ENCODE peak calls at places on chromosomes 16 and 17, in seven cellular contexts. C is K562, A is GM12878, Q is HCT116, I is HepG2, G is SK-N-SH, V is H1. Y is an unnamed sample.
A peak's percentile ranks its signal among the peaks of the same experiment; 100 is the strongest.

GRCh38 chr17:19258371-19258770 is 21.2 kb downstream of the EPN2 start:
- DNase-seq in C (no peak), A (no peak), Q (no peak), I (no peak), G (no peak), V (no peak), Y (no peak)

GRCh38 chr17:28216032-28216431 is 103.0 kb upstream of the TMEM97 start:
- DNase-seq in C (no peak), A (no peak), Q (no peak), I (no peak), G (no peak), V (no peak), Y (no peak)

GRCh38 chr16:58499615-58500328 is at the start of gene NDRG4:
- DNase-seq in C (peak; percentile 41), A (no peak), Q (peak; percentile 83), I (peak; percentile 81), G (peak; percentile 93), V (peak; percentile 73), Y (no peak)

GRCh38 chr16:61862756-61863155 is 173.5 kb downstream of the CDH8 start:
- DNase-seq in C (no peak), A (no peak), Q (no peak), I (no peak), G (no peak), V (no peak), Y (no peak)

GRCh38 chr16:10831899-10832886 is 13.6 kb upstream of the TVP23A start:
- DNase-seq in C (no peak), A (no peak), Q (no peak), I (no peak), G (no peak), V (no peak), Y (no peak)

GRCh38 chr16:30769379-30770089 is 7.4 kb downstream of the RNF40 start:
- DNase-seq in C (no peak), A (no peak), Q (no peak), I (no peak), G (no peak), V (no peak), Y (no peak)

GRCh38 chr16:9836118-9836736 is 346.0 kb downstream of the GRIN2A start:
- DNase-seq in C (peak; percentile 37), A (no peak), Q (no peak), I (no peak), G (no peak), V (no peak), Y (peak; percentile 59)

GRCh38 chr17:32769846-32770245 is 107.1 kb downstream of the MYO1D start:
- DNase-seq in C (no peak), A (no peak), Q (no peak), I (peak; percentile 9), G (no peak), V (no peak), Y (peak; percentile 54)

GRCh38 chr17:65987988-65988387 is 203.9 kb downstream of the CEP112 start:
- DNase-seq in C (no peak), A (peak; percentile 5), Q (peak; percentile 66), I (peak; percentile 76), G (no peak), V (no peak), Y (peak; percentile 46)

GRCh38 chr17:40122944-40123810 is 1.4 kb downstream of the MSL1 start:
- DNase-seq in C (peak; percentile 71), A (no peak), Q (no peak), I (no peak), G (peak; percentile 83), V (no peak), Y (peak; percentile 60)

GRCh38 chr16:4900750-4901149 is 36.2 kb downstream of the PPL start:
- DNase-seq in C (no peak), A (no peak), Q (no peak), I (no peak), G (no peak), V (no peak), Y (no peak)

GRCh38 chr16:69563605-69564580 is 1.9 kb upstream of the NFAT5 start:
- DNase-seq in C (no peak), A (peak; percentile 93), Q (no peak), I (peak; percentile 49), G (no peak), V (no peak), Y (no peak)

GRCh38 chr16:81649561-81649960 is 129.5 kb upstream of the PLCG2 start:
- DNase-seq in C (no peak), A (no peak), Q (no peak), I (no peak), G (no peak), V (no peak), Y (no peak)

GRCh38 chr16:23701045-23701444 is 12.0 kb downstream of the ERN2 start:
- DNase-seq in C (no peak), A (no peak), Q (no peak), I (no peak), G (no peak), V (no peak), Y (no peak)

GRCh38 chr16:12295395-12295794 is 318.9 kb downstream of the SNX29 start:
- DNase-seq in C (no peak), A (no peak), Q (no peak), I (no peak), G (no peak), V (no peak), Y (no peak)

GRCh38 chr16:71746442-71747046 is 22.0 kb upstream of the PHLPP2 start:
- DNase-seq in C (peak; percentile 51), A (no peak), Q (peak; percentile 26), I (peak; percentile 51), G (peak; percentile 57), V (no peak), Y (peak; percentile 65)

GRCh38 chr16:85353839-85354622 is 241.8 kb upstream of the CIBAR2 start:
- DNase-seq in C (no peak), A (no peak), Q (no peak), I (no peak), G (no peak), V (no peak), Y (peak; percentile 99)

GRCh38 chr17:39643271-39643670 is 6.3 kb downstream of the STARD3 start:
- DNase-seq in C (no peak), A (no peak), Q (no peak), I (no peak), G (no peak), V (no peak), Y (no peak)

GRCh38 chr17:8948462-8948861 is 17.0 kb downstream of the PIK3R5 start:
- DNase-seq in C (no peak), A (no peak), Q (no peak), I (no peak), G (no peak), V (no peak), Y (no peak)

GRCh38 chr17:78375401-78376079 is 2.9 kb upstream of the PGS1 start:
- DNase-seq in C (no peak), A (no peak), Q (no peak), I (peak; percentile 89), G (no peak), V (no peak), Y (no peak)
- TF ChIP-seq JUND in C (no peak), A (no peak), Q (no peak), I (no peak), G (peak; percentile 79), V (no peak), Y (no peak)

DNA sequence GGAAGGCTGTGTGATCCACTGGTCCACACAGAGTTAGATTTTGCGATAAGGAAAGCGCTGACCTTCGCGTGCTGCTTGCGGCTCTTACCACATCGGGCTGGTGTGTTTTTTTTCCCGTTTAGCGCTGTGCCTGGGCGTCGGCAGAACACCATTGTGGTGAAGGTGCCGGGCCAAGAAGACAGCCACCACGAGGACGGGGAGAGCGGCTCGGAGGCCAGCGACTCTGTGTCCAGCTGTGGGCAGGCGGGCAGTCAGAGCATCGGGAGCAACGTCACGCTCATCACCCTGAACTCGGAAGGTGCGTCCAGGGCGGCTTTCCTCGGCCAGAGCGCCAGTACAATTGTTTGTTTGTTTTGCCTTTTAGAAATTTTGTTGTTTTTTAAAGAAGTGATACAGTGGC is 54.7 kb downstream of the BANP start:
- DNase-seq in C (no peak), A (no peak), Q (no peak), I (no peak), G (no peak), V (no peak), Y (no peak)
- TF ChIP-seq JUND in C (no peak), A (no peak), Q (no peak), I (no peak), G (no peak), V (no peak), Y (no peak)

DNA sequence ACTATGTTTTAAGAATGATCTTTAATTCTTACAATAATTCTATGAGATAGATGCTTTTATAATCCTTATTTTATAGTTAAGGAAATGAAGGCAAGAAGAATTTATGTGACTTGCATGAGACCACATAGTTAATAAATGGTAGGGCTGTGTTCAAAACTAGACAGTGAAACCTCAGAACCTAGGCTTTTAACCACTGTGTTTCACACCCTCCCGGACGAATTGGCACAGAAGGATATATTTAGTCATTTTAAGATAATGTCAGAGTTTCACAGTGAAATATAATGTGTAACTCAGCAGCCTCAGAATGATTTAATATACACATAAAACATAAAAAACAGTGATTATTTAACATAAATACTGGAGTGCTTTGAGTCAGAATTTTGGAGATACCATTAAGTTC is 57.0 kb downstream of the NSRP1 start:
- DNase-seq in C (no peak), A (peak; percentile 68), Q (no peak), I (no peak), G (no peak), V (no peak), Y (no peak)
- TF ChIP-seq JUND in C (no peak), A (peak; percentile 61), Q (no peak), I (no peak), G (no peak), V (no peak), Y (no peak)

GRCh38 chr17:3557768-3558583 is at the start of gene TRPV3:
- DNase-seq in C (peak; percentile 87), A (peak; percentile 66), Q (peak; percentile 21), I (no peak), G (no peak), V (no peak), Y (peak; percentile 89)
- TF ChIP-seq JUND in C (peak; percentile 79), A (peak; percentile 56), Q (no peak), I (no peak), G (no peak), V (no peak), Y (no peak)

GRCh38 chr16:19912445-19913305 is 28.0 kb upstream of the GPRC5B start:
- DNase-seq in C (no peak), A (no peak), Q (peak; percentile 8), I (no peak), G (no peak), V (no peak), Y (no peak)
- TF ChIP-seq JUND in C (no peak), A (no peak), Q (no peak), I (no peak), G (peak; percentile 11), V (no peak), Y (no peak)

DNA sequence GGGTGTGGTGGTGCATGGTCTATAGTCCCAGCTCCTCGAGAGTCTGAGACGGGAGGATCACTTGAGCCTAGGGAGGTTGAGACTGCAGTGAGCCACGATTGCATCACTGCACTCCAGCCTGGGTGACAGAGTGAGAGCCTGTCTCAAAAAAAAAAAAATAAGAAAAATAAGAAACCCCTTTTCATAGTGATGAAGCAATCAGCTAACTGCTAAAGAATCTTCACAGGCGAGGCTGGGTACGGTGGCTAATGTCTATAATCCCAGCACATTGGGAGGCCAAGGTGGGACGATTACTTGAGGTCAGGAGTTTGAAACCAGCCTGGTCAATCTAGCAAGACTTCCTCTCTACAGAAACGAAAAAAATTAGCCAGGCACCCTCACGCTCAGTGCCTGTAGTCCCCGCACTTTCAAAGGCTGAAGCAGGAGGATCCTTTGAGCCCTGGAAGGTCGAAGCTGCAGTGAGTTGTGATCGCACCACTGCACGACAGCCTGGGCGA is 766 bp downstream of the SLFN12L start:
- DNase-seq in C (no peak), A (no peak), Q (no peak), I (no peak), G (no peak), V (no peak), Y (no peak)
- TF ChIP-seq JUND in C (no peak), A (no peak), Q (no peak), I (no peak), G (no peak), V (no peak), Y (no peak)